ENCODE peak calls at places on chromosome 16, in nine cellular contexts. F is GM06990, T is ovary, H is putamen, O is IMR-90, J is NCI-H146, Y is endodermal cell, P is upper lobe of right lung, E is HT1080. M is an unnamed sample.

GRCh38 chr16:75559564-75560372 is 3.7 kb upstream of the TMEM231 start:
- DNase-seq in F (no peak), T (no peak), H (no peak), O (peak; percentile 62), J (no peak), Y (peak; percentile 59), P (no peak), E (peak; percentile 40), M (no peak)

GRCh38 chr16:1917665-1918111 is 527 bp downstream of the HS3ST6 start:
- DNase-seq in F (no peak), T (no peak), H (no peak), O (no peak), J (no peak), Y (no peak), P (peak; percentile 57), E (no peak), M (no peak)

GRCh38 chr16:911101-911500 is 59.7 kb downstream of the LMF1 start:
- DNase-seq in F (no peak), T (no peak), H (no peak), O (no peak), J (no peak), Y (no peak), P (no peak), E (no peak), M (no peak)

GRCh38 chr16:50152386-50152806 is 710 bp upstream of the TENT4B start:
- DNase-seq in F (no peak), T (no peak), H (peak; percentile 41), O (no peak), J (no peak), Y (peak; percentile 67), P (no peak), E (no peak), M (peak; percentile 83)

GRCh38 chr16:78437352-78437968 is 338.0 kb downstream of the WWOX start:
- DNase-seq in F (no peak), T (peak; percentile 20), H (peak; percentile 17), O (peak; percentile 1), J (peak; percentile 26), Y (peak; percentile 65), P (no peak), E (no peak), M (no peak)

GRCh38 chr16:19840524-19841110 is 44.0 kb downstream of the GPRC5B start:
- DNase-seq in F (no peak), T (no peak), H (no peak), O (no peak), J (no peak), Y (no peak), P (no peak), E (no peak), M (no peak)

GRCh38 chr16:47970291-47970931 is 185.4 kb downstream of the ABCC12 start:
- DNase-seq in F (no peak), T (no peak), H (no peak), O (peak; percentile 47), J (no peak), Y (peak; percentile 65), P (no peak), E (peak; percentile 34), M (no peak)

GRCh38 chr16:57576429-57576870 is 34.0 kb downstream of the ADGRG5 start:
- DNase-seq in F (no peak), T (peak; percentile 47), H (peak; percentile 39), O (peak; percentile 55), J (peak; percentile 42), Y (peak; percentile 95), P (peak; percentile 84), E (peak; percentile 56), M (peak; percentile 91)

GRCh38 chr16:81510016-81510415 is 65.4 kb downstream of the CMIP start:
- DNase-seq in F (no peak), T (no peak), H (no peak), O (no peak), J (no peak), Y (no peak), P (no peak), E (no peak), M (no peak)